ENCODE peak calls at places on chromosomes 4 and X, in five cellular contexts. One of them, this sample, is unnamed.

GRCh38 chr4:86403575-86403974 is 43.7 kb upstream of the MAPK10 start:
- DNase-seq in CD4-positive, alpha-beta T cell: no peak
- DNase-seq in epithelial cell of proximal tubule: no peak
- DNase-seq in endothelial cell: no peak
- DNase-seq in left lung: no peak
- DNase-seq in this sample: no peak

GRCh38 chr4:4791299-4791798 is 68.1 kb upstream of the MSX1 start:
- DNase-seq in CD4-positive, alpha-beta T cell: no peak
- DNase-seq in epithelial cell of proximal tubule: no peak
- DNase-seq in endothelial cell: no peak
- DNase-seq in left lung: no peak
- DNase-seq in this sample: no peak

GRCh38 chr4:181662383-181662782 is 580.8 kb upstream of the TENM3 start:
- DNase-seq in CD4-positive, alpha-beta T cell: no peak
- DNase-seq in epithelial cell of proximal tubule: no peak
- DNase-seq in endothelial cell: no peak
- DNase-seq in left lung: no peak
- DNase-seq in this sample: no peak

GRCh38 chr4:155811171-155811570 is 52.4 kb downstream of the GUCY1B1 start:
- DNase-seq in CD4-positive, alpha-beta T cell: no peak
- DNase-seq in epithelial cell of proximal tubule: no peak
- DNase-seq in endothelial cell: no peak
- DNase-seq in left lung: no peak
- DNase-seq in this sample: no peak

GRCh38 chr4:971670-972500 is 1.5 kb downstream of the DGKQ start:
- DNase-seq in CD4-positive, alpha-beta T cell: no peak
- DNase-seq in epithelial cell of proximal tubule: no peak
- DNase-seq in endothelial cell: no peak
- DNase-seq in left lung: peak
- DNase-seq in this sample: no peak

GRCh38 chr4:17560065-17560673 is 16.8 kb upstream of the LAP3 start:
- DNase-seq in CD4-positive, alpha-beta T cell: no peak
- DNase-seq in epithelial cell of proximal tubule: no peak
- DNase-seq in endothelial cell: no peak
- DNase-seq in left lung: no peak
- DNase-seq in this sample: no peak

GRCh38 chr4:178955614-178956013 is 1513.4 kb upstream of the AGA start:
- DNase-seq in CD4-positive, alpha-beta T cell: no peak
- DNase-seq in epithelial cell of proximal tubule: no peak
- DNase-seq in endothelial cell: no peak
- DNase-seq in left lung: no peak
- DNase-seq in this sample: no peak

GRCh38 chr4:1449475-1449832 is 43.2 kb upstream of the NKX1-1 start:
- DNase-seq in CD4-positive, alpha-beta T cell: no peak
- DNase-seq in epithelial cell of proximal tubule: no peak
- DNase-seq in endothelial cell: peak
- DNase-seq in left lung: no peak
- DNase-seq in this sample: no peak

GRCh38 chr4:108118505-108118904 is 50.2 kb downstream of the LEF1 start:
- DNase-seq in CD4-positive, alpha-beta T cell: peak
- DNase-seq in epithelial cell of proximal tubule: no peak
- DNase-seq in endothelial cell: no peak
- DNase-seq in left lung: no peak
- DNase-seq in this sample: no peak

GRCh38 chrX:114932550-114932949 is 84.9 kb downstream of the IL13RA2 start:
- DNase-seq in CD4-positive, alpha-beta T cell: no peak
- DNase-seq in epithelial cell of proximal tubule: no peak
- DNase-seq in endothelial cell: no peak
- DNase-seq in left lung: no peak
- DNase-seq in this sample: no peak

GRCh38 chrX:134821370-134821769 is 163.1 kb upstream of the PLAC1 start:
- DNase-seq in CD4-positive, alpha-beta T cell: no peak
- DNase-seq in epithelial cell of proximal tubule: no peak
- DNase-seq in endothelial cell: peak
- DNase-seq in left lung: no peak
- DNase-seq in this sample: no peak

GRCh38 chrX:9610774-9611392 is 146.0 kb downstream of the TBL1X start:
- DNase-seq in CD4-positive, alpha-beta T cell: no peak
- DNase-seq in epithelial cell of proximal tubule: no peak
- DNase-seq in endothelial cell: no peak
- DNase-seq in left lung: no peak
- DNase-seq in this sample: no peak

GRCh38 chr4:156824451-156825060 is 147.0 kb downstream of the PDGFC start:
- DNase-seq in CD4-positive, alpha-beta T cell: no peak
- DNase-seq in epithelial cell of proximal tubule: no peak
- DNase-seq in endothelial cell: no peak
- DNase-seq in left lung: no peak
- DNase-seq in this sample: no peak

GRCh38 chr4:8821151-8821950 is 50.3 kb downstream of the HMX1 start:
- DNase-seq in CD4-positive, alpha-beta T cell: no peak
- DNase-seq in epithelial cell of proximal tubule: no peak
- DNase-seq in endothelial cell: peak
- DNase-seq in left lung: peak
- DNase-seq in this sample: no peak

GRCh38 chrX:9207142-9207541 is 173.2 kb upstream of the FAM9B start:
- DNase-seq in CD4-positive, alpha-beta T cell: no peak
- DNase-seq in epithelial cell of proximal tubule: no peak
- DNase-seq in endothelial cell: no peak
- DNase-seq in left lung: no peak
- DNase-seq in this sample: no peak

GRCh38 chrX:41666251-41666650 is 22.5 kb upstream of the GPR34 start:
- DNase-seq in CD4-positive, alpha-beta T cell: no peak
- DNase-seq in epithelial cell of proximal tubule: no peak
- DNase-seq in endothelial cell: no peak
- DNase-seq in left lung: no peak
- DNase-seq in this sample: no peak

GRCh38 chrX:48573690-48574269 is 504 bp upstream of the RBM3 start:
- DNase-seq in CD4-positive, alpha-beta T cell: peak
- DNase-seq in epithelial cell of proximal tubule: no peak
- DNase-seq in endothelial cell: no peak
- DNase-seq in left lung: no peak
- DNase-seq in this sample: no peak

GRCh38 chrX:137988470-137988869 is 422.5 kb downstream of the ZIC3 start:
- DNase-seq in CD4-positive, alpha-beta T cell: no peak
- DNase-seq in epithelial cell of proximal tubule: no peak
- DNase-seq in endothelial cell: no peak
- DNase-seq in left lung: no peak
- DNase-seq in this sample: no peak

GRCh38 chrX:149504226-149504914 is 736 bp downstream of the IDS start:
- DNase-seq in CD4-positive, alpha-beta T cell: peak
- DNase-seq in epithelial cell of proximal tubule: no peak
- DNase-seq in endothelial cell: peak
- DNase-seq in left lung: peak
- DNase-seq in this sample: no peak

GRCh38 chr4:128553665-128554515 is 255.6 kb upstream of the JADE1 start:
- DNase-seq in CD4-positive, alpha-beta T cell: no peak
- DNase-seq in epithelial cell of proximal tubule: no peak
- DNase-seq in endothelial cell: no peak
- DNase-seq in left lung: no peak
- DNase-seq in this sample: no peak

GRCh38 chr4:38583102-38583501 is 80.9 kb upstream of the KLF3 start:
- DNase-seq in CD4-positive, alpha-beta T cell: no peak
- DNase-seq in epithelial cell of proximal tubule: no peak
- DNase-seq in endothelial cell: no peak
- DNase-seq in left lung: no peak
- DNase-seq in this sample: no peak

GRCh38 chrX:27336466-27337091 is 126.6 kb downstream of the PPP4R3C start:
- DNase-seq in CD4-positive, alpha-beta T cell: peak
- DNase-seq in epithelial cell of proximal tubule: no peak
- DNase-seq in endothelial cell: peak
- DNase-seq in left lung: no peak
- DNase-seq in this sample: no peak

GRCh38 chr4:126678608-126679007 is 954.1 kb upstream of the INTU start:
- DNase-seq in CD4-positive, alpha-beta T cell: no peak
- DNase-seq in epithelial cell of proximal tubule: no peak
- DNase-seq in endothelial cell: no peak
- DNase-seq in left lung: no peak
- DNase-seq in this sample: no peak

GRCh38 chr4:15420642-15421041 is 7.2 kb upstream of the C1QTNF7 start:
- DNase-seq in CD4-positive, alpha-beta T cell: no peak
- DNase-seq in epithelial cell of proximal tubule: no peak
- DNase-seq in endothelial cell: no peak
- DNase-seq in left lung: no peak
- DNase-seq in this sample: no peak

GRCh38 chrX:25976683-25977310 is 161.3 kb upstream of the MAGEB18 start:
- DNase-seq in CD4-positive, alpha-beta T cell: no peak
- DNase-seq in epithelial cell of proximal tubule: no peak
- DNase-seq in endothelial cell: no peak
- DNase-seq in left lung: no peak
- DNase-seq in this sample: no peak

GRCh38 chr4:182628000-182628399 is 289.2 kb downstream of the DCTD start:
- DNase-seq in CD4-positive, alpha-beta T cell: no peak
- DNase-seq in epithelial cell of proximal tubule: no peak
- DNase-seq in endothelial cell: no peak
- DNase-seq in left lung: no peak
- DNase-seq in this sample: no peak

GRCh38 chrX:49271341-49271740 is 1.7 kb downstream of the PPP1R3F start:
- DNase-seq in CD4-positive, alpha-beta T cell: no peak
- DNase-seq in epithelial cell of proximal tubule: no peak
- DNase-seq in endothelial cell: no peak
- DNase-seq in left lung: no peak
- DNase-seq in this sample: no peak

GRCh38 chrX:134836497-134836968 is 154.3 kb upstream of the SMIM10 start:
- DNase-seq in CD4-positive, alpha-beta T cell: no peak
- DNase-seq in epithelial cell of proximal tubule: no peak
- DNase-seq in endothelial cell: no peak
- DNase-seq in left lung: no peak
- DNase-seq in this sample: no peak

GRCh38 chr4:61468091-61468720 is 268.1 kb downstream of the ADGRL3 start:
- DNase-seq in CD4-positive, alpha-beta T cell: no peak
- DNase-seq in epithelial cell of proximal tubule: peak
- DNase-seq in endothelial cell: no peak
- DNase-seq in left lung: no peak
- DNase-seq in this sample: no peak

DNA sequence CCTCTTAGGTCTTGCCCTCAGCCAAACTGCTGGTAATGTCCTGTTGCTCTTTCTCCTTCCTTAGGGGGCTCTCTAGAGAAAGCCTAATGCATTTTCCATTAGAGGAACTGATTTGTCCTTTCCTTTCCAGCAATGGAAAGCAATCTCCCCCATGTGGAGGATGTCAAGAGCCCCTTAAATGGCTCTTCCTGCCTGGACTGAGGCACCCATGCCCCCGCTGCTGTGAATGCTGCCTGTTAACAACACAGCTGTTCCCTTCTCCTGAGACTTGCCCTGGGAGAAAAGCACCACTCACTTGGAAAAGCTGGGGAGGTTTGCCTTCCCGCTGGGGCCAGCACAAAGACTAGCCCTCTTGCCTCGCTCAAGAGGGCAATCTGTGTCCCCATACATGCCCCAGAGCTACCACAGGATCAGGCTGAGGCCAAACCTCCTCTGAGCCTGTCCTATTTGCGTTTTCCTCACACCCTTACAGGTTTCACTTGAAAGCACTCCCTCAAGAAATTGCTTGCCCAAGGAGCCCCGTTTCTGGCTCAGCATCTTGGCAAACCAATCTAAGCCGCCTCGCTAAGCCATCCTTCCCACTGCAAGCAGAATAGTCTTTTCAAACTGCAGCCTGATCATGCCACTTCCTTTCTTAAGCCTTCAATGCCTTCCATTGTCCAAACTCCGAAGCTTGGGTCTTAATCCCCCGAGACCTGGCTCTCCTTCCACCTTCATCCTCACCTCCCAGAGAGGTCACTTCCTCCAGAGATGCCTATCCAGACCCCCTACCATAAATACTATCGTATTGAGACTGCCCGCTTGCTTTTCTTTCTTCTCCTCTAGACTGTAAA is 23.2 kb upstream of the SMIM20 start:
- DNase-seq in CD4-positive, alpha-beta T cell: no peak
- DNase-seq in epithelial cell of proximal tubule: no peak
- DNase-seq in endothelial cell: no peak
- DNase-seq in left lung: no peak
- DNase-seq in this sample: no peak
- TF ChIP-seq CTCF in CD4-positive, alpha-beta T cell: no peak
- TF ChIP-seq CTCF in epithelial cell of proximal tubule: no peak
- TF ChIP-seq CTCF in endothelial cell: no peak
- TF ChIP-seq CTCF in left lung: no peak
- TF ChIP-seq CTCF in this sample: no peak

GRCh38 chrX:51802917-51803688 is 59.9 kb downstream of the GSPT2 start:
- DNase-seq in CD4-positive, alpha-beta T cell: peak
- DNase-seq in epithelial cell of proximal tubule: peak
- DNase-seq in endothelial cell: peak
- DNase-seq in left lung: no peak
- DNase-seq in this sample: peak
- TF ChIP-seq CTCF in CD4-positive, alpha-beta T cell: peak
- TF ChIP-seq CTCF in epithelial cell of proximal tubule: peak
- TF ChIP-seq CTCF in endothelial cell: no peak
- TF ChIP-seq CTCF in left lung: no peak
- TF ChIP-seq CTCF in this sample: no peak

DNA sequence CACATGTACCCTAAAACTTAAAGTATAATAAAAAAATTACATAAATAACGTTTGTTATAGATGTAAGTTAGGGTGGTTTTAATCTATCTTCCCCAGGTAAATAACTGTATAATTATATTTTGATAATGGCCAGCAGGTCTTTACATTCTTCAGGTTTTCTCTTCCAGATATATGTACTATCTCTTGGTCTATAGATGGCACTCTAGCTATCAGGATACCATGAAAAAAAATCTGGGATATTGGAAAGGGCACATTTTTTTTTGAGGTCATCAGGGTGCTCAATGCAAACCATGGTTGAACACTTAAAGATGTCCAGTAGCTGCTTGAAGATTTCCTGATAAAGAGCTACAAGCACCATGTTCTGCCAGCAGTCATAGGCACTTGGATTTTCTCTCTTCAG is 15.6 kb upstream of the ADH4 start:
- DNase-seq in CD4-positive, alpha-beta T cell: no peak
- DNase-seq in epithelial cell of proximal tubule: no peak
- DNase-seq in endothelial cell: no peak
- DNase-seq in left lung: no peak
- DNase-seq in this sample: no peak
- TF ChIP-seq CTCF in CD4-positive, alpha-beta T cell: no peak
- TF ChIP-seq CTCF in epithelial cell of proximal tubule: peak
- TF ChIP-seq CTCF in endothelial cell: no peak
- TF ChIP-seq CTCF in left lung: no peak
- TF ChIP-seq CTCF in this sample: no peak

DNA sequence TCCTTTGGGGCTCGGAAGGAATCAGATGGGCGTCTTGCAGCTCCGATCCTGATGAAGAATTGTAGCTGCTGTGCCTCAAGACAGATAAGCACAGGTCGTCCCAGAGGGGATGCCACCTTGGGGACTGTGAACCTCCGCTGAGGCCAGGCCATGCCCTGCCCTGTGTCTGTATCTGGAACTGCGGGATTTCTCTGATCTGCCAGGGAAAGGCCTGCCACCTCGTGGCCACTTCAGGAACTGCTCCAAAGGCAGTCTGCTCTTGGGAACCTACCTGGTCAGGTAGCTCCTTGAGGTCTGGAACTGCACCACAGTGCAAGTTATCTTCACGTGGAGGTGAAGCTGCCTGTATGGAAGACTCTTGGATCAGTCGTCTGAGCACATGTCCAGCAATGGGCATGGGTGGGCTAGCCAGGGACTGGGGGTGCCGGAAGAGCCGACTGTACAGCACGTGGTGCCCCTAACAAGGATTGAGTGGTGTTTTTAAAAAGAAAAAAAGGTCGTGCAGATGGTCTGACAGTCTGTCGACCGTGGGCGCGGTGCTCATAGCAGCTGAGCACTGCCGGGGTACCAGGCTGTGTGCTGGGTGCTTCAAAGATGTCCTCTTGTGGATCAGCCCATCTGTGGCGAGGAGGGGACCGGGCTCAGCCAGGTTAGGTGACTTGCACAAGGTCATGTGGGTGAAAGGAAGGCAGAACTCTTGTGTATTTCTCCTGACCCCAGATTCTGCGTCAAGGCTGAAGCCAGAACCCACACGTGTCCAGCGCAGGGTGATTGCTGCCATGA is 3.1 kb upstream of the GRPEL1 start:
- DNase-seq in CD4-positive, alpha-beta T cell: peak
- DNase-seq in epithelial cell of proximal tubule: no peak
- DNase-seq in endothelial cell: peak
- DNase-seq in left lung: peak
- DNase-seq in this sample: peak
- TF ChIP-seq CTCF in CD4-positive, alpha-beta T cell: peak
- TF ChIP-seq CTCF in epithelial cell of proximal tubule: peak
- TF ChIP-seq CTCF in endothelial cell: peak
- TF ChIP-seq CTCF in left lung: peak
- TF ChIP-seq CTCF in this sample: peak